ENCODE peak calls at places on chromosomes 12 and 14, in four cellular contexts. H is mucosa of descending colon, I is A549, U is A172. N is an unnamed sample.

GRCh38 chr12:92075425-92075891 is 70.2 kb downstream of the BTG1 start:
- DNase-seq in H (no peak), I (no peak), U (no peak), N (no peak)

GRCh38 chr12:112900298-112901145 is 6.2 kb upstream of the OAS1 start:
- DNase-seq in H (no peak), I (peak; percentile 61), U (peak; percentile 51), N (peak; percentile 64)

GRCh38 chr12:67018105-67018504 is 251.1 kb upstream of the CAND1 start:
- DNase-seq in H (no peak), I (no peak), U (no peak), N (no peak)

GRCh38 chr12:43737646-43738045 is 20.9 kb downstream of the PUS7L start:
- DNase-seq in H (no peak), I (no peak), U (peak; percentile 6), N (no peak)

GRCh38 chr12:39780527-39781446 is 161.2 kb upstream of the ABCD2 start:
- DNase-seq in H (no peak), I (no peak), U (no peak), N (no peak)

GRCh38 chr12:2417761-2418160 is 365.0 kb downstream of the CACNA1C start:
- DNase-seq in H (no peak), I (no peak), U (no peak), N (no peak)

GRCh38 chr14:100065161-100065871 is at the start of gene EVL:
- DNase-seq in H (peak; percentile 89), I (no peak), U (no peak), N (no peak)

GRCh38 chr12:20426191-20426590 is 57.9 kb downstream of the PDE3A start:
- DNase-seq in H (no peak), I (no peak), U (no peak), N (no peak)

GRCh38 chr12:29519585-29520182 is 22.2 kb upstream of the OVCH1 start:
- DNase-seq in H (no peak), I (peak; percentile 8), U (peak; percentile 28), N (peak; percentile 20)

GRCh38 chr14:61780125-61780524 is 17.9 kb downstream of the SNAPC1 start:
- DNase-seq in H (no peak), I (no peak), U (no peak), N (no peak)

GRCh38 chr12:53492830-53493609 is 6.2 kb downstream of the MAP3K12 start:
- DNase-seq in H (peak; percentile 96), I (peak; percentile 72), U (peak; percentile 81), N (peak; percentile 79)

GRCh38 chr14:105473033-105473676 is 1.5 kb upstream of the CRIP2 start:
- DNase-seq in H (no peak), I (no peak), U (no peak), N (no peak)

GRCh38 chr14:105537580-105538474 is 11.4 kb downstream of the TMEM121 start:
- DNase-seq in H (peak; percentile 67), I (peak; percentile 77), U (peak; percentile 1), N (peak; percentile 73)

GRCh38 chr12:51521554-51522276 is 69.3 kb upstream of the SCN8A start:
- DNase-seq in H (no peak), I (no peak), U (no peak), N (no peak)

GRCh38 chr12:26318661-26319068 is 123.3 kb downstream of the SSPN start:
- DNase-seq in H (peak; percentile 57), I (no peak), U (peak; percentile 72), N (peak; percentile 54)

GRCh38 chr12:5518584-5519365 is 86.9 kb downstream of the NTF3 start:
- DNase-seq in H (peak; percentile 24), I (no peak), U (no peak), N (no peak)

GRCh38 chr12:48794870-48795269 is 6.0 kb upstream of the ADCY6 start:
- DNase-seq in H (no peak), I (no peak), U (no peak), N (peak; percentile 80)

GRCh38 chr12:56864318-56864717 is 69.9 kb downstream of the SDR9C7 start:
- DNase-seq in H (no peak), I (no peak), U (no peak), N (no peak)

GRCh38 chr14:31877333-31877798 is 199.7 kb upstream of the ARHGAP5 start:
- DNase-seq in H (no peak), I (no peak), U (no peak), N (no peak)

GRCh38 chr12:122835693-122836026 is 403 bp downstream of the HIP1R start:
- DNase-seq in H (no peak), I (peak; percentile 46), U (no peak), N (no peak)

GRCh38 chr14:26709019-26709418 is 111.2 kb upstream of the NOVA1 start:
- DNase-seq in H (no peak), I (no peak), U (peak; percentile 19), N (no peak)

GRCh38 chr12:107411792-107412535 is 273.6 kb upstream of the PWP1 start:
- DNase-seq in H (no peak), I (peak; percentile 71), U (peak; percentile 87), N (peak; percentile 60)

GRCh38 chr12:53176750-53177149 is 3.8 kb upstream of the ZNF740 start:
- DNase-seq in H (no peak), I (no peak), U (no peak), N (no peak)

GRCh38 chr12:102562836-102563425 is 82.6 kb upstream of the IGF1 start:
- DNase-seq in H (no peak), I (no peak), U (peak; percentile 59), N (no peak)

GRCh38 chr14:75645051-75645450 is 15.6 kb downstream of the ERG28 start:
- DNase-seq in H (no peak), I (no peak), U (no peak), N (no peak)

N was measured in RWPE1.